ENCODE peak calls at places on chromosomes 16 and 17, in five cellular contexts. One of them, this sample, is unnamed.

GRCh38 chr16:9846362-9847099 is 335.7 kb downstream of the GRIN2A start:
- DNase-seq in GM12865: no peak
- DNase-seq in amygdala: no peak
- DNase-seq in activated CD8-positive, alpha-beta memory T cell treated with anti-CD3 and anti-CD28 coated beads for 24 hours: no peak
- DNase-seq in stimulated activated CD8-positive, alpha-beta memory T cell treated with anti-CD3 and anti-CD28 coated beads, Interleukin-7, amount 100 ng/mL, for 24 hours: no peak
- DNase-seq in this sample: no peak

GRCh38 chr17:30113213-30113612 is 3.4 kb upstream of the NSRP1 start:
- DNase-seq in GM12865: peak
- DNase-seq in amygdala: no peak
- DNase-seq in stimulated activated CD8-positive, alpha-beta memory T cell treated with anti-CD3 and anti-CD28 coated beads, Interleukin-7, amount 100 ng/mL, for 24 hours: no peak
- DNase-seq in activated CD8-positive, alpha-beta memory T cell treated with anti-CD3 and anti-CD28 coated beads for 24 hours: no peak
- DNase-seq in this sample: no peak

GRCh38 chr17:22516861-22517636 is 824.7 kb downstream of the KCNJ18 start:
- DNase-seq in amygdala: no peak
- DNase-seq in GM12865: no peak
- DNase-seq in activated CD8-positive, alpha-beta memory T cell treated with anti-CD3 and anti-CD28 coated beads for 24 hours: no peak
- DNase-seq in stimulated activated CD8-positive, alpha-beta memory T cell treated with anti-CD3 and anti-CD28 coated beads, Interleukin-7, amount 100 ng/mL, for 24 hours: no peak
- DNase-seq in this sample: no peak

GRCh38 chr16:8944113-8944765 is 19.5 kb downstream of the USP7 start:
- DNase-seq in activated CD8-positive, alpha-beta memory T cell treated with anti-CD3 and anti-CD28 coated beads for 24 hours: no peak
- DNase-seq in stimulated activated CD8-positive, alpha-beta memory T cell treated with anti-CD3 and anti-CD28 coated beads, Interleukin-7, amount 100 ng/mL, for 24 hours: no peak
- DNase-seq in amygdala: no peak
- DNase-seq in GM12865: peak
- DNase-seq in this sample: no peak

GRCh38 chr17:42227849-42228696 is 33.8 kb upstream of the GHDC start:
- DNase-seq in GM12865: no peak
- DNase-seq in stimulated activated CD8-positive, alpha-beta memory T cell treated with anti-CD3 and anti-CD28 coated beads, Interleukin-7, amount 100 ng/mL, for 24 hours: no peak
- DNase-seq in activated CD8-positive, alpha-beta memory T cell treated with anti-CD3 and anti-CD28 coated beads for 24 hours: no peak
- DNase-seq in amygdala: no peak
- DNase-seq in this sample: no peak

GRCh38 chr17:78466786-78467715 is 88.6 kb downstream of the PGS1 start:
- DNase-seq in activated CD8-positive, alpha-beta memory T cell treated with anti-CD3 and anti-CD28 coated beads for 24 hours: no peak
- DNase-seq in stimulated activated CD8-positive, alpha-beta memory T cell treated with anti-CD3 and anti-CD28 coated beads, Interleukin-7, amount 100 ng/mL, for 24 hours: no peak
- DNase-seq in GM12865: no peak
- DNase-seq in amygdala: no peak
- DNase-seq in this sample: no peak

GRCh38 chr17:75769536-75769935 is 4.5 kb upstream of the GALK1 start:
- DNase-seq in activated CD8-positive, alpha-beta memory T cell treated with anti-CD3 and anti-CD28 coated beads for 24 hours: no peak
- DNase-seq in GM12865: no peak
- DNase-seq in amygdala: no peak
- DNase-seq in stimulated activated CD8-positive, alpha-beta memory T cell treated with anti-CD3 and anti-CD28 coated beads, Interleukin-7, amount 100 ng/mL, for 24 hours: no peak
- DNase-seq in this sample: no peak

GRCh38 chr16:89971495-89972243 is 23.1 kb downstream of the DEF8 start:
- DNase-seq in activated CD8-positive, alpha-beta memory T cell treated with anti-CD3 and anti-CD28 coated beads for 24 hours: no peak
- DNase-seq in GM12865: peak
- DNase-seq in stimulated activated CD8-positive, alpha-beta memory T cell treated with anti-CD3 and anti-CD28 coated beads, Interleukin-7, amount 100 ng/mL, for 24 hours: no peak
- DNase-seq in amygdala: no peak
- DNase-seq in this sample: no peak

GRCh38 chr16:20868890-20869289 is 31.3 kb downstream of the DCUN1D3 start:
- DNase-seq in stimulated activated CD8-positive, alpha-beta memory T cell treated with anti-CD3 and anti-CD28 coated beads, Interleukin-7, amount 100 ng/mL, for 24 hours: no peak
- DNase-seq in GM12865: no peak
- DNase-seq in activated CD8-positive, alpha-beta memory T cell treated with anti-CD3 and anti-CD28 coated beads for 24 hours: no peak
- DNase-seq in amygdala: peak
- DNase-seq in this sample: no peak

GRCh38 chr16:72099377-72099818 is 5.8 kb downstream of the DHX38 start:
- DNase-seq in GM12865: peak
- DNase-seq in amygdala: peak
- DNase-seq in stimulated activated CD8-positive, alpha-beta memory T cell treated with anti-CD3 and anti-CD28 coated beads, Interleukin-7, amount 100 ng/mL, for 24 hours: peak
- DNase-seq in activated CD8-positive, alpha-beta memory T cell treated with anti-CD3 and anti-CD28 coated beads for 24 hours: no peak
- DNase-seq in this sample: peak

GRCh38 chr17:40596261-40596919 is 31.1 kb upstream of the CCR7 start:
- DNase-seq in amygdala: no peak
- DNase-seq in activated CD8-positive, alpha-beta memory T cell treated with anti-CD3 and anti-CD28 coated beads for 24 hours: peak
- DNase-seq in GM12865: peak
- DNase-seq in stimulated activated CD8-positive, alpha-beta memory T cell treated with anti-CD3 and anti-CD28 coated beads, Interleukin-7, amount 100 ng/mL, for 24 hours: no peak
- DNase-seq in this sample: no peak

GRCh38 chr17:40018211-40019121 is 3.2 kb downstream of the CSF3 start:
- DNase-seq in activated CD8-positive, alpha-beta memory T cell treated with anti-CD3 and anti-CD28 coated beads for 24 hours: no peak
- DNase-seq in GM12865: no peak
- DNase-seq in stimulated activated CD8-positive, alpha-beta memory T cell treated with anti-CD3 and anti-CD28 coated beads, Interleukin-7, amount 100 ng/mL, for 24 hours: no peak
- DNase-seq in amygdala: no peak
- DNase-seq in this sample: peak

GRCh38 chr17:17154981-17155380 is 51.2 kb downstream of the PLD6 start:
- DNase-seq in GM12865: no peak
- DNase-seq in activated CD8-positive, alpha-beta memory T cell treated with anti-CD3 and anti-CD28 coated beads for 24 hours: no peak
- DNase-seq in amygdala: no peak
- DNase-seq in stimulated activated CD8-positive, alpha-beta memory T cell treated with anti-CD3 and anti-CD28 coated beads, Interleukin-7, amount 100 ng/mL, for 24 hours: no peak
- DNase-seq in this sample: no peak

GRCh38 chr17:32461853-32462617 is 17.7 kb downstream of the PSMD11 start:
- DNase-seq in stimulated activated CD8-positive, alpha-beta memory T cell treated with anti-CD3 and anti-CD28 coated beads, Interleukin-7, amount 100 ng/mL, for 24 hours: peak
- DNase-seq in activated CD8-positive, alpha-beta memory T cell treated with anti-CD3 and anti-CD28 coated beads for 24 hours: peak
- DNase-seq in GM12865: peak
- DNase-seq in amygdala: peak
- DNase-seq in this sample: peak

GRCh38 chr17:35086164-35086563 is 22.7 kb upstream of the RFFL start:
- DNase-seq in amygdala: no peak
- DNase-seq in stimulated activated CD8-positive, alpha-beta memory T cell treated with anti-CD3 and anti-CD28 coated beads, Interleukin-7, amount 100 ng/mL, for 24 hours: no peak
- DNase-seq in GM12865: no peak
- DNase-seq in activated CD8-positive, alpha-beta memory T cell treated with anti-CD3 and anti-CD28 coated beads for 24 hours: no peak
- DNase-seq in this sample: no peak

GRCh38 chr17:51256101-51256500 is 3.7 kb downstream of the MBTD1 start:
- DNase-seq in activated CD8-positive, alpha-beta memory T cell treated with anti-CD3 and anti-CD28 coated beads for 24 hours: no peak
- DNase-seq in amygdala: no peak
- DNase-seq in GM12865: no peak
- DNase-seq in stimulated activated CD8-positive, alpha-beta memory T cell treated with anti-CD3 and anti-CD28 coated beads, Interleukin-7, amount 100 ng/mL, for 24 hours: no peak
- DNase-seq in this sample: no peak

GRCh38 chr16:31157136-31157535 is 7.3 kb upstream of the PRSS36 start:
- DNase-seq in activated CD8-positive, alpha-beta memory T cell treated with anti-CD3 and anti-CD28 coated beads for 24 hours: no peak
- DNase-seq in amygdala: no peak
- DNase-seq in stimulated activated CD8-positive, alpha-beta memory T cell treated with anti-CD3 and anti-CD28 coated beads, Interleukin-7, amount 100 ng/mL, for 24 hours: no peak
- DNase-seq in GM12865: no peak
- DNase-seq in this sample: no peak

GRCh38 chr17:58960068-58960467 is 146.6 kb downstream of the TRIM37 start:
- DNase-seq in amygdala: no peak
- DNase-seq in GM12865: peak
- DNase-seq in activated CD8-positive, alpha-beta memory T cell treated with anti-CD3 and anti-CD28 coated beads for 24 hours: no peak
- DNase-seq in stimulated activated CD8-positive, alpha-beta memory T cell treated with anti-CD3 and anti-CD28 coated beads, Interleukin-7, amount 100 ng/mL, for 24 hours: no peak
- DNase-seq in this sample: peak

GRCh38 chr17:67359960-67360817 is 6.2 kb downstream of the PSMD12 start:
- DNase-seq in GM12865: peak
- DNase-seq in activated CD8-positive, alpha-beta memory T cell treated with anti-CD3 and anti-CD28 coated beads for 24 hours: no peak
- DNase-seq in stimulated activated CD8-positive, alpha-beta memory T cell treated with anti-CD3 and anti-CD28 coated beads, Interleukin-7, amount 100 ng/mL, for 24 hours: no peak
- DNase-seq in amygdala: no peak
- DNase-seq in this sample: peak

GRCh38 chr16:58366247-58367031 is 25.8 kb upstream of the GINS3 start:
- DNase-seq in amygdala: no peak
- DNase-seq in activated CD8-positive, alpha-beta memory T cell treated with anti-CD3 and anti-CD28 coated beads for 24 hours: no peak
- DNase-seq in GM12865: no peak
- DNase-seq in stimulated activated CD8-positive, alpha-beta memory T cell treated with anti-CD3 and anti-CD28 coated beads, Interleukin-7, amount 100 ng/mL, for 24 hours: no peak
- DNase-seq in this sample: no peak

GRCh38 chr16:80583466-80583865 is 42.7 kb downstream of the DYNLRB2 start:
- DNase-seq in activated CD8-positive, alpha-beta memory T cell treated with anti-CD3 and anti-CD28 coated beads for 24 hours: no peak
- DNase-seq in GM12865: peak
- DNase-seq in amygdala: no peak
- DNase-seq in stimulated activated CD8-positive, alpha-beta memory T cell treated with anti-CD3 and anti-CD28 coated beads, Interleukin-7, amount 100 ng/mL, for 24 hours: no peak
- DNase-seq in this sample: no peak

GRCh38 chr17:37446027-37446426 is 39.3 kb downstream of the TADA2A start:
- DNase-seq in stimulated activated CD8-positive, alpha-beta memory T cell treated with anti-CD3 and anti-CD28 coated beads, Interleukin-7, amount 100 ng/mL, for 24 hours: no peak
- DNase-seq in GM12865: peak
- DNase-seq in amygdala: no peak
- DNase-seq in activated CD8-positive, alpha-beta memory T cell treated with anti-CD3 and anti-CD28 coated beads for 24 hours: no peak
- DNase-seq in this sample: peak

GRCh38 chr17:16911141-16911937 is 60.6 kb downstream of the TNFRSF13B start:
- DNase-seq in activated CD8-positive, alpha-beta memory T cell treated with anti-CD3 and anti-CD28 coated beads for 24 hours: peak
- DNase-seq in GM12865: no peak
- DNase-seq in amygdala: peak
- DNase-seq in stimulated activated CD8-positive, alpha-beta memory T cell treated with anti-CD3 and anti-CD28 coated beads, Interleukin-7, amount 100 ng/mL, for 24 hours: no peak
- DNase-seq in this sample: no peak

GRCh38 chr17:77865109-77865611 is 93.3 kb upstream of the TNRC6C start:
- DNase-seq in amygdala: no peak
- DNase-seq in GM12865: no peak
- DNase-seq in stimulated activated CD8-positive, alpha-beta memory T cell treated with anti-CD3 and anti-CD28 coated beads, Interleukin-7, amount 100 ng/mL, for 24 hours: no peak
- DNase-seq in activated CD8-positive, alpha-beta memory T cell treated with anti-CD3 and anti-CD28 coated beads for 24 hours: no peak
- DNase-seq in this sample: peak

GRCh38 chr16:2531696-2532493 is 687 bp upstream of the CEMP1 start:
- DNase-seq in GM12865: peak
- DNase-seq in activated CD8-positive, alpha-beta memory T cell treated with anti-CD3 and anti-CD28 coated beads for 24 hours: peak
- DNase-seq in amygdala: peak
- DNase-seq in stimulated activated CD8-positive, alpha-beta memory T cell treated with anti-CD3 and anti-CD28 coated beads, Interleukin-7, amount 100 ng/mL, for 24 hours: peak
- DNase-seq in this sample: peak

GRCh38 chr17:67629963-67630320 is 87.8 kb upstream of the NOL11 start:
- DNase-seq in GM12865: peak
- DNase-seq in activated CD8-positive, alpha-beta memory T cell treated with anti-CD3 and anti-CD28 coated beads for 24 hours: no peak
- DNase-seq in amygdala: no peak
- DNase-seq in stimulated activated CD8-positive, alpha-beta memory T cell treated with anti-CD3 and anti-CD28 coated beads, Interleukin-7, amount 100 ng/mL, for 24 hours: no peak
- DNase-seq in this sample: peak

GRCh38 chr17:75908201-75908600 is 3.5 kb upstream of the MRPL38 start:
- DNase-seq in activated CD8-positive, alpha-beta memory T cell treated with anti-CD3 and anti-CD28 coated beads for 24 hours: no peak
- DNase-seq in stimulated activated CD8-positive, alpha-beta memory T cell treated with anti-CD3 and anti-CD28 coated beads, Interleukin-7, amount 100 ng/mL, for 24 hours: no peak
- DNase-seq in GM12865: no peak
- DNase-seq in amygdala: no peak
- DNase-seq in this sample: no peak

GRCh38 chr17:2207815-2208515 is 95.6 kb downstream of the SMG6 start:
- DNase-seq in GM12865: no peak
- DNase-seq in amygdala: no peak
- DNase-seq in activated CD8-positive, alpha-beta memory T cell treated with anti-CD3 and anti-CD28 coated beads for 24 hours: peak
- DNase-seq in stimulated activated CD8-positive, alpha-beta memory T cell treated with anti-CD3 and anti-CD28 coated beads, Interleukin-7, amount 100 ng/mL, for 24 hours: no peak
- DNase-seq in this sample: no peak

GRCh38 chr17:45195424-45195823 is 26.3 kb upstream of the FMNL1 start:
- DNase-seq in stimulated activated CD8-positive, alpha-beta memory T cell treated with anti-CD3 and anti-CD28 coated beads, Interleukin-7, amount 100 ng/mL, for 24 hours: no peak
- DNase-seq in amygdala: no peak
- DNase-seq in GM12865: no peak
- DNase-seq in activated CD8-positive, alpha-beta memory T cell treated with anti-CD3 and anti-CD28 coated beads for 24 hours: no peak
- DNase-seq in this sample: no peak

GRCh38 chr17:63332286-63332685 is 113.8 kb downstream of the CYB561 start:
- DNase-seq in stimulated activated CD8-positive, alpha-beta memory T cell treated with anti-CD3 and anti-CD28 coated beads, Interleukin-7, amount 100 ng/mL, for 24 hours: no peak
- DNase-seq in activated CD8-positive, alpha-beta memory T cell treated with anti-CD3 and anti-CD28 coated beads for 24 hours: no peak
- DNase-seq in amygdala: no peak
- DNase-seq in GM12865: no peak
- DNase-seq in this sample: no peak

GRCh38 chr16:3725291-3725690 is 8.0 kb upstream of the TRAP1 start:
- DNase-seq in amygdala: no peak
- DNase-seq in stimulated activated CD8-positive, alpha-beta memory T cell treated with anti-CD3 and anti-CD28 coated beads, Interleukin-7, amount 100 ng/mL, for 24 hours: no peak
- DNase-seq in GM12865: no peak
- DNase-seq in activated CD8-positive, alpha-beta memory T cell treated with anti-CD3 and anti-CD28 coated beads for 24 hours: no peak
- DNase-seq in this sample: no peak

GRCh38 chr16:85253127-85253941 is 141.1 kb upstream of the CIBAR2 start:
- DNase-seq in stimulated activated CD8-positive, alpha-beta memory T cell treated with anti-CD3 and anti-CD28 coated beads, Interleukin-7, amount 100 ng/mL, for 24 hours: peak
- DNase-seq in GM12865: peak
- DNase-seq in activated CD8-positive, alpha-beta memory T cell treated with anti-CD3 and anti-CD28 coated beads for 24 hours: peak
- DNase-seq in amygdala: peak
- DNase-seq in this sample: peak